ENCODE peak calls at places on chromosomes 7 and 10, in seven cellular contexts. R is HCT116, N is H1, C is K562, W is GM12878, H is HepG2, J is SK-N-SH. A is an unnamed sample.

GRCh38 chr10:75651452-75651851 is 220.0 kb downstream of the LRMDA start:
- DNase-seq in C (no peak), J (no peak), H (peak; percentile 13), W (no peak), N (peak; percentile 13), R (peak; percentile 15), A (no peak)

GRCh38 chr10:74437822-74438221 is 286.8 kb downstream of the ADK start:
- DNase-seq in H (peak; percentile 4), W (no peak), C (no peak), R (peak; percentile 8), J (no peak), N (no peak), A (no peak)

GRCh38 chr10:14617850-14618249 is 156.8 kb downstream of the FAM107B start:
- DNase-seq in C (no peak), N (no peak), W (no peak), R (no peak), J (no peak), H (no peak), A (no peak)

GRCh38 chr7:30028749-30029635 is 780 bp downstream of the PLEKHA8 start:
- DNase-seq in J (no peak), H (peak; percentile 71), W (no peak), N (no peak), R (peak; percentile 12), C (peak; percentile 62), A (peak; percentile 63)

GRCh38 chr10:74880041-74880440 is 53.6 kb downstream of the KAT6B start:
- DNase-seq in C (no peak), N (no peak), J (no peak), R (no peak), H (no peak), W (no peak), A (no peak)

GRCh38 chr10:10500941-10501340 is 516.7 kb upstream of the CELF2 start:
- DNase-seq in W (no peak), J (no peak), C (no peak), N (no peak), R (no peak), H (no peak), A (no peak)

GRCh38 chr10:107054469-107055156 is 109.9 kb downstream of the SORCS1 start:
- DNase-seq in J (no peak), R (no peak), C (no peak), W (no peak), N (no peak), H (no peak), A (no peak)

GRCh38 chr10:30368065-30368718 is 19.1 kb upstream of the MTPAP start:
- DNase-seq in W (no peak), N (no peak), C (no peak), R (no peak), J (no peak), H (no peak), A (no peak)

GRCh38 chr10:3740157-3740871 is 44.7 kb downstream of the KLF6 start:
- DNase-seq in R (peak; percentile 51), N (no peak), J (no peak), W (no peak), H (peak; percentile 98), C (peak; percentile 71), A (no peak)

GRCh38 chr7:141649137-141649864 is 52.7 kb downstream of the DENND11 start:
- DNase-seq in W (peak; percentile 45), R (no peak), C (no peak), N (no peak), H (no peak), J (no peak), A (no peak)

GRCh38 chr7:137360087-137360679 is 16.6 kb upstream of the PTN start:
- DNase-seq in J (no peak), N (no peak), R (no peak), H (no peak), C (no peak), W (no peak), A (no peak)

GRCh38 chr10:14247650-14248258 is 83.0 kb downstream of the FRMD4A start:
- DNase-seq in H (no peak), C (no peak), N (no peak), R (no peak), J (no peak), W (no peak), A (no peak)

GRCh38 chr7:4613855-4614548 is 68.1 kb upstream of the FOXK1 start:
- DNase-seq in R (no peak), C (no peak), H (no peak), N (no peak), J (peak; percentile 9), W (no peak), A (no peak)

GRCh38 chr7:135770139-135770710 is 21.6 kb upstream of the FAM180A start:
- DNase-seq in H (no peak), C (no peak), W (no peak), N (no peak), J (no peak), R (no peak), A (no peak)

GRCh38 chr7:135768064-135768463 is 19.5 kb upstream of the FAM180A start:
- DNase-seq in J (no peak), R (no peak), H (no peak), N (no peak), C (no peak), W (no peak), A (no peak)

GRCh38 chr7:135769403-135769802 is 20.8 kb upstream of the FAM180A start:
- DNase-seq in R (no peak), H (no peak), W (no peak), N (no peak), C (no peak), J (no peak), A (no peak)

GRCh38 chr7:135768990-135769389 is 20.4 kb upstream of the FAM180A start:
- DNase-seq in W (no peak), J (no peak), C (no peak), H (no peak), N (no peak), R (no peak), A (no peak)

DNA sequence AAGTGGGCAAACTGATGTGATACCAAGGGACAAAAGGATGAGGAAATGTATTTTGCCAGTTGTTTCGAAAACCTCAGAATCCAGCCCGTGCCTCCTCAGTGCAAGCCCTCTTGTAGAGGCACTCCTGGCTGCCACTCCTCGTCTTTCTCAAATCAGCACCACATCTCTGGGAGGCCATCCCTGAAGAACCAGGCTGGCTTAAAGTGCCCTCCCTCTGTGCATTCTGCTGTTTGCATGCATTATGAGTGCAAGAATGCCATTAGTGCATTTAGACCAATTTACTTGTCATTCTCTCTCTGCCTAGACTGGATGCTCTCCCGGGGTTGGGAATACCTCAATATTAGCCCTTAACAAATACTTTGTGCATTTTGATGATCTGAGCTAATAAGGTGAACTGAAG is 19.9 kb upstream of the FAM180A start:
- DNase-seq in N (no peak), J (no peak), W (no peak), C (no peak), H (no peak), R (no peak), A (no peak)
- TF ChIP-seq JUND in N (no peak), J (no peak), W (no peak), C (no peak), H (no peak), R (no peak), A (no peak)

GRCh38 chr7:36390199-36391090 is 783 bp downstream of the ANLN start:
- DNase-seq in N (peak; percentile 31), C (peak; percentile 93), R (peak; percentile 56), W (no peak), J (peak; percentile 90), H (peak; percentile 73), A (peak; percentile 95)
- TF ChIP-seq JUND in N (peak; percentile 81), C (peak; percentile 94), R (peak; percentile 82), W (no peak), J (peak; percentile 81), H (no peak), A (peak; percentile 88)

DNA sequence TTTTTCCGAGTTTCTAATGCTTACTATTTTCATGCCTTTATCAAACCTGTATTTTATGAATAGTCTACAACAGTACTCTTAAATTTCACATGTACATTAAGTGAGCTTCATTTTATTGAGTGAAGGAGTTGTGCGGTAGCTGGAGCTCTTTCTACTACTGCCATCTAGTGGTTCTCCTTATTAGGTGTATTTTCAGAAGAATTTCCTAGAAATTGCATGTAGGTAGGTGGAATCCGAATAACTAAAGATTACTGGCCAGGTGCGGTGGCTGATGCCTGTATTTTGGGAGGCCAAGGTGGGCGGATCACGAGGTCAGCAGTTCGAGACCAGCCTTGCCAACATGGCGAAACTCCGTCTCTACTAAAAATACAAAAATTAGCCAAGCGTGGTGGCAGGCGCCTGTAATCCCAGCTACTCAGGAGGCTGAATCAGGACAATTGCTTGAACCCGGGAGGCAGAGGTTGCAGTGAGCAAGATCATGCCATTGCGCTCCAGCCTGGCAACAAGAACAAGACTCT is 38.3 kb downstream of the LRRC72 start:
- DNase-seq in R (peak; percentile 66), W (peak; percentile 8), N (no peak), J (peak; percentile 61), H (peak; percentile 38), C (peak; percentile 71), A (peak; percentile 59)
- TF ChIP-seq JUND in R (no peak), W (no peak), N (no peak), J (no peak), H (no peak), C (no peak), A (no peak)

DNA sequence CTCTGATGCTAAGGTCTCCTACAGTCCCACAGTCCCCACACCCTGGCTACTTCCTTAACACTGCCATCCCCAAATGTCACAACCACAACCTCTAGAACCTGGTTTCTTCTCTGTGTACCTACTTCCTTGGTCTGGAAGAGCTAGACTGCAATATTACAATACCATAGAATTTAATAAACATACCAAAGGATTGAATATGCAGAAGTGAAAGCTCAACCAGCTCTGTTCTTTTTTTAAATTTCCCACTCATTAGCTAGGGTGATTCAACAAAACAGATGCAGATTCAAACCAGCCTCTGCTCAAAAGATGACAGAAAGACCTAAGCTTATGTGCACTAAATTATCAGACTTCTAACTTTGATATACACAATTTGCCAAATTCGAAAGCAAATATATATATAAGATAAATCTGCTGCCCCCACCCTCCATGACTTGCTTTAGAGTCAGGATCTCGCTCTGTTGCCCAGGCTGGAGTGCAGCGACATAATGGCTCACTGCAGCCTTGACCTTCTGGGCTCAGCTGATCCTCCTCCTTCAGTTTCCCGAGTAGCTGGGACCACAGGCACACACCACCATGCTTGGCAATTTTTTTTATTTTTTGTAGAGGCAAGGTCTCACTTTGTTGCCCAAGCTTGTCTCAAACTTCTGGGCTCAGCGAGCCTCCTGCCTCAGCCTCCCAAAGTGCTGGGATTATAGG is 212.6 kb downstream of the CHCHD3 start:
- DNase-seq in W (no peak), J (no peak), C (no peak), H (no peak), R (no peak), N (no peak), A (no peak)
- TF ChIP-seq JUND in W (no peak), J (no peak), C (no peak), H (no peak), R (no peak), N (no peak), A (no peak)

GRCh38 chr7:110534241-110534931 is 556.5 kb upstream of the LRRN3 start:
- DNase-seq in N (no peak), W (no peak), H (peak; percentile 4), R (no peak), C (peak; percentile 15), J (peak; percentile 55), A (peak; percentile 3)

GRCh38 chr7:110531186-110531585 is 559.7 kb upstream of the LRRN3 start:
- DNase-seq in J (no peak), H (no peak), N (no peak), W (no peak), R (no peak), C (no peak), A (no peak)

GRCh38 chr7:110529175-110529574 is 561.8 kb upstream of the LRRN3 start:
- DNase-seq in N (no peak), J (no peak), W (no peak), R (no peak), C (no peak), H (peak; percentile 42), A (no peak)
- TF ChIP-seq JUND in N (no peak), J (no peak), W (no peak), R (no peak), C (no peak), H (no peak), A (no peak)

GRCh38 chr7:158869876-158870275 is 13.5 kb downstream of the DYNC2I1 start:
- DNase-seq in J (no peak), W (no peak), N (no peak), R (no peak), C (no peak), H (peak; percentile 23), A (no peak)
- TF ChIP-seq JUND in J (no peak), W (no peak), N (no peak), R (no peak), C (no peak), H (no peak), A (no peak)